ENCODE peak calls at places on chromosome X, in ten cellular contexts. J is HCT116, Q is heart right ventricle, K is body of pancreas, W is cardiac muscle cell, A is suprapubic skin, N is brain microvascular endothelial cell, F is mammary epithelial cell, E is fibroblast of lung, Z is colonic mucosa. T is an unnamed sample.

GRCh38 chrX:71871367-71871766 is 39.3 kb upstream of the NHSL2 start:
- DNase-seq in J (no peak), Q (no peak), K (no peak), W (no peak), A (no peak), N (peak; percentile 12), F (peak; percentile 87), E (no peak), Z (no peak), T (no peak)

GRCh38 chrX:66163849-66164401 is at the start of gene HEPH:
- DNase-seq in J (no peak), Q (no peak), K (no peak), W (peak; percentile 58), A (no peak), N (no peak), F (peak; percentile 21), E (peak; percentile 57), Z (peak; percentile 52), T (no peak)

GRCh38 chrX:48827654-48827968 is 1.3 kb downstream of the ERAS start:
- DNase-seq in J (no peak), Q (no peak), K (no peak), W (no peak), A (no peak), N (no peak), F (no peak), E (no peak), Z (no peak), T (no peak)

GRCh38 chrX:109826954-109827708 is 94.1 kb upstream of the ACSL4 start:
- DNase-seq in J (no peak), Q (no peak), K (no peak), W (no peak), A (no peak), N (peak; percentile 41), F (peak; percentile 57), E (peak; percentile 58), Z (no peak), T (peak; percentile 86)

GRCh38 chrX:43846558-43846957 is 35.7 kb downstream of the MAOB start:
- DNase-seq in J (no peak), Q (no peak), K (no peak), W (no peak), A (no peak), N (no peak), F (no peak), E (no peak), Z (no peak), T (no peak)

GRCh38 chrX:16123222-16123786 is at the start of gene GRPR:
- DNase-seq in J (peak; percentile 74), Q (peak; percentile 52), K (peak; percentile 89), W (peak; percentile 96), A (peak; percentile 78), N (peak; percentile 90), F (peak; percentile 80), E (peak; percentile 81), Z (peak; percentile 79), T (peak; percentile 73)

GRCh38 chrX:40279762-40280161 is 182.0 kb upstream of the BCOR start:
- DNase-seq in J (no peak), Q (no peak), K (no peak), W (no peak), A (no peak), N (no peak), F (no peak), E (no peak), Z (no peak), T (no peak)

GRCh38 chrX:48043056-48043455 is 28.4 kb downstream of the ZNF630 start:
- DNase-seq in J (no peak), Q (no peak), K (no peak), W (no peak), A (no peak), N (no peak), F (no peak), E (no peak), Z (no peak), T (no peak)

GRCh38 chrX:120559799-120560198 is 963 bp downstream of the CUL4B start:
- DNase-seq in J (no peak), Q (no peak), K (no peak), W (peak; percentile 35), A (no peak), N (no peak), F (peak; percentile 1), E (no peak), Z (no peak), T (no peak)

GRCh38 chrX:115952417-115953092 is 218.0 kb upstream of the AGTR2 start:
- DNase-seq in J (no peak), Q (no peak), K (no peak), W (no peak), A (no peak), N (no peak), F (no peak), E (no peak), Z (no peak), T (no peak)

GRCh38 chrX:115949900-115950822 is 220.4 kb upstream of the AGTR2 start:
- DNase-seq in J (no peak), Q (no peak), K (peak; percentile 17), W (no peak), A (no peak), N (no peak), F (peak; percentile 31), E (no peak), Z (no peak), T (no peak)

GRCh38 chrX:115946059-115946458 is 224.5 kb upstream of the AGTR2 start:
- DNase-seq in J (no peak), Q (no peak), K (no peak), W (no peak), A (no peak), N (no peak), F (no peak), E (no peak), Z (no peak), T (no peak)

DNA sequence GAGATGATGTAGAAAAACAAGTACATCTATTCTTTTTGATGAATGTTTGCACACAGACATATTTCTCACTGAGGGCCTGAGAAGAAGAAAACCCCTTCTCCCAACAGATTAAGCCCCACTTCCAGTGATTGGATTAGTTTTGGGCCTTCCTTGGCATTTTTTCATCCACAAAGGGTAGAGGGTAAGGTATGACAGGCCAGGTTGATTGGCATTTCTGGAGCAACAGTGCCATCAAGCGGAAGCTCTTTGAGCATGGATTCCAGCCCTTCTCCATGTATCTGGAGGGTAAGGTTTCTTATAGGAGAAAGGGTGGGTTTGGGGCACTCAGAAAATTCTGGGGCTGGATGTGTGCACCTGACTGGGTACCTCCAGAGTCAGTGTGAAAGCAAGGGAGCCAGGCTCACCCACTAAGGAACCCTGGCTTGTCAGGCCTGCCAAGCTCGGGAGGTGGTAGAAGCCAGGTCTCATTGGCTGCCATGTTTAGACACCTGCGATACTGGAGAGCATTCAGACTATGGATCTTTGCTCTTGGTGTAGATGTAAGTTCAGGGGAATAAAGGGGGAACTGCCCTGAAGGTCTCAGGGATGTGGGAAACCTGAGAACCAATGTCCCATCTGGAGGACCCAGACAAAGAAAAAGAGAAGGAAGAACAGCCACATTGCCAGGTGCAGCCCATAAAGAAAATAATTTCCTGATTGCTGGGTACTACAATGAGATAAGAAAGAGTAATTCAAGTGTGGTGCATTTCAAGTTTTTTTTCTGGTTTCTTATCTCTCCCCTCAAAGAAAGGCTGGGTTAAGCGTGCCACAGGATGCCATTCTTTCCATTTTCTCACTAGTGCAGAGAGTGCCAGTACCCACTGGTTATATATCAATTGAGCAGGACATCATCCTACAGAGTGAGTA is 222.3 kb upstream of the AGTR2 start:
- DNase-seq in J (no peak), Q (no peak), K (no peak), W (no peak), A (no peak), N (no peak), F (no peak), E (no peak), Z (peak; percentile 46), T (no peak)
- TF ChIP-seq CTCF in J (no peak), Q (no peak), K (no peak), W (no peak), A (no peak), N (no peak), F (peak; percentile 40), E (no peak), Z (peak; percentile 15), T (no peak)

DNA sequence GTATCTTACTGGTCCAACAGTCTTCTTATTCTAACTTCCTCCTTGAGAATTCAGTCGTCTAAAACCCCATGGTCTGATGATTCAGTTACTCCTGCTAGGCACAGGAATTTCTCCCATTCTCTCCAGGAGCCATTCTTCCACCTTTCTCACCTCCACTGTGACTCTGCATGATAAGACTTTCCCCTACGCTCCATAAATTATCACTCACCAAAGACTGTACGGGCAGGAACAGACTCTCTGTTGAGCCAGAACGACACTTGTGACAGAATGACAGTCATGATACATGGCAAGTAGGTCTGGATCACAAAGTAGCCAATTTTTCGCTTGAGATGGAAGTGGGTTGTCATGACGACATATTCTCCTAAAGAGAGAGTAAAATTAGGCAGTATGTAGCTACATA is 59.0 kb upstream of the MAGEA10 start:
- DNase-seq in J (no peak), Q (no peak), K (no peak), W (no peak), A (no peak), N (no peak), F (no peak), E (no peak), Z (no peak), T (no peak)
- H3K4me3 ChIP-seq in J (no peak overlapping the region), Q (no peak overlapping the region), K (no peak overlapping the region), W (no peak overlapping the region), A (no peak overlapping the region), N (no peak overlapping the region), F (no peak overlapping the region), E (no peak overlapping the region), Z (no peak overlapping the region), T (no peak overlapping the region)

GRCh38 chrX:11913001-11913400 is 155.0 kb downstream of the MSL3 start:
- DNase-seq in J (no peak), Q (no peak), K (no peak), W (no peak), A (no peak), N (peak; percentile 16), F (no peak), E (no peak), Z (no peak), T (no peak)

GRCh38 chrX:11908371-11908770 is 150.3 kb downstream of the MSL3 start:
- DNase-seq in J (no peak), Q (no peak), K (no peak), W (peak; percentile 10), A (no peak), N (peak; percentile 9), F (peak; percentile 25), E (peak; percentile 24), Z (no peak), T (peak; percentile 28)
- TF ChIP-seq CTCF in J (peak; percentile 43), Q (peak; percentile 34), K (no peak), W (peak; percentile 56), A (no peak), N (peak; percentile 62), F (peak; percentile 64), E (peak; percentile 46), Z (peak; percentile 24), T (peak; percentile 35)

DNA sequence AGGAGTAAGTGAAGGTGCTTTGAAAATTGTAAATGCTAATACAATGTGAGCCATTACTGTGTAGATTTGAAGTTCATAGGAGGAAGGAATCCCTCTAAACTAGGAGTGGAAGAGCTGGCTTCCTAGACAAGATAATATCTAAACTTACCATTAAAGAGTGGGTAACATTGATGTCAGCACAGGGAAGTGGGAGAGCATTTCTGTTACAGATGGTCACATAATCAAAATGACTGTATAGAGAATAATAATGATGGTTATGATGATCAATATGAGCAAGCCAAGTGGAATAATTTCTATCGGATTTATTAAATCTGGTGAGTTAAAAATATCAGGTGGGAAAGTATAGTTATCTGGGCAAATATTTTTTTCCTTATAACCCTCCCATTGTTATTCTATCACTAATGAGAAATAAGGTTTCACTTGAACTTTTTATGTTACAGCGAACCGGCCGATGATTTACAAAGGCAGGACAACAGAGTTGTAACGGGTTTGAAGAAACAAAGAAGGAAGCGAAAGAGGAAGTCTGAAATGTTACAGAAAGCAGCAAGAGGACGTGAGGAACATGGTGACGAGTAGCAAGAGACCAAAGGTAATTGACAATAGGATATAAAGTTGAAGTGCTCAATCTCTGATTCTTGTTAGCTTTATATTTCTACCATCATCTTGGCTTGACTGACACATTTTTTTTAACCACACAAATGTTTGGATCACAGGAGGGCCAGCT is 43.5 kb downstream of the FMR1NB start:
- DNase-seq in J (no peak), Q (no peak), K (no peak), W (no peak), A (no peak), N (no peak), F (no peak), E (no peak), Z (no peak), T (no peak)
- H3K4me3 ChIP-seq in J (no peak overlapping the region), Q (no peak overlapping the region), K (no peak overlapping the region), W (no peak overlapping the region), A (no peak overlapping the region), N (no peak overlapping the region), F (no peak overlapping the region), E (no peak overlapping the region), Z (no peak overlapping the region), T (no peak overlapping the region)